ENCODE peak calls at places on chromosomes 2 and 18, in nine cellular contexts. F is lower lobe of right lung, H is HCT116, I is neural progenitor cell, W is SK-N-SH, D is pancreas, L is IMR-90, O is mammary epithelial cell, R is hepatocyte. E is an unnamed sample.

GRCh38 chr18:67302043-67302442 is 214.5 kb downstream of the DSEL start:
- DNase-seq in F (no peak), H (no peak), I (no peak), W (no peak), D (no peak), L (peak; percentile 51), O (peak; percentile 39), R (no peak), E (no peak)

GRCh38 chr18:46419391-46420141 is 237.5 kb downstream of the LOXHD1 start:
- DNase-seq in F (no peak), H (no peak), I (peak; percentile 31), W (peak; percentile 73), D (no peak), L (no peak), O (no peak), R (no peak), E (no peak)

GRCh38 chr18:72119082-72119481 is 425.1 kb downstream of the CBLN2 start:
- DNase-seq in F (no peak), H (no peak), I (no peak), W (no peak), D (no peak), L (no peak), O (no peak), R (no peak), E (no peak)

GRCh38 chr2:180130403-180130802 is 123.3 kb upstream of the CWC22 start:
- DNase-seq in F (no peak), H (no peak), I (no peak), W (no peak), D (no peak), L (peak; percentile 65), O (peak; percentile 66), R (no peak), E (no peak)

GRCh38 chr2:20212871-20213503 is 11.9 kb downstream of the SDC1 start:
- DNase-seq in F (peak; percentile 85), H (no peak), I (no peak), W (peak; percentile 46), D (peak; percentile 58), L (no peak), O (peak; percentile 97), R (no peak), E (no peak)

GRCh38 chr18:50439460-50440015 is 64.7 kb downstream of the SKA1 start:
- DNase-seq in F (no peak), H (no peak), I (no peak), W (no peak), D (no peak), L (no peak), O (no peak), R (no peak), E (no peak)

GRCh38 chr2:31347788-31348187 is 66.8 kb downstream of the XDH start:
- DNase-seq in F (no peak), H (no peak), I (peak; percentile 57), W (no peak), D (no peak), L (peak; percentile 91), O (no peak), R (no peak), E (no peak)

GRCh38 chr2:12321017-12321641 is 395.6 kb upstream of the TRIB2 start:
- DNase-seq in F (no peak), H (no peak), I (no peak), W (no peak), D (no peak), L (peak; percentile 98), O (peak; percentile 87), R (peak; percentile 19), E (no peak)

GRCh38 chr2:200379481-200380120 is 73.1 kb downstream of the SPATS2L start:
- DNase-seq in F (no peak), H (no peak), I (peak; percentile 69), W (no peak), D (no peak), L (no peak), O (peak; percentile 64), R (no peak), E (no peak)

GRCh38 chr2:101480764-101481163 is 5.9 kb upstream of the RFX8 start:
- DNase-seq in F (no peak), H (no peak), I (no peak), W (no peak), D (no peak), L (no peak), O (no peak), R (no peak), E (no peak)

GRCh38 chr18:830315-830901 is 18.4 kb upstream of the YES1 start:
- DNase-seq in F (no peak), H (no peak), I (peak; percentile 39), W (no peak), D (no peak), L (peak; percentile 67), O (peak; percentile 11), R (no peak), E (no peak)

GRCh38 chr18:829432-829831 is 17.4 kb upstream of the YES1 start:
- DNase-seq in F (no peak), H (no peak), I (no peak), W (no peak), D (no peak), L (no peak), O (no peak), R (no peak), E (no peak)

GRCh38 chr18:834086-834720 is 22.2 kb upstream of the YES1 start:
- DNase-seq in F (no peak), H (no peak), I (no peak), W (no peak), D (no peak), L (no peak), O (no peak), R (no peak), E (no peak)

GRCh38 chr18:833197-833596 is 21.2 kb upstream of the YES1 start:
- DNase-seq in F (no peak), H (no peak), I (no peak), W (no peak), D (no peak), L (no peak), O (no peak), R (no peak), E (no peak)

DNA sequence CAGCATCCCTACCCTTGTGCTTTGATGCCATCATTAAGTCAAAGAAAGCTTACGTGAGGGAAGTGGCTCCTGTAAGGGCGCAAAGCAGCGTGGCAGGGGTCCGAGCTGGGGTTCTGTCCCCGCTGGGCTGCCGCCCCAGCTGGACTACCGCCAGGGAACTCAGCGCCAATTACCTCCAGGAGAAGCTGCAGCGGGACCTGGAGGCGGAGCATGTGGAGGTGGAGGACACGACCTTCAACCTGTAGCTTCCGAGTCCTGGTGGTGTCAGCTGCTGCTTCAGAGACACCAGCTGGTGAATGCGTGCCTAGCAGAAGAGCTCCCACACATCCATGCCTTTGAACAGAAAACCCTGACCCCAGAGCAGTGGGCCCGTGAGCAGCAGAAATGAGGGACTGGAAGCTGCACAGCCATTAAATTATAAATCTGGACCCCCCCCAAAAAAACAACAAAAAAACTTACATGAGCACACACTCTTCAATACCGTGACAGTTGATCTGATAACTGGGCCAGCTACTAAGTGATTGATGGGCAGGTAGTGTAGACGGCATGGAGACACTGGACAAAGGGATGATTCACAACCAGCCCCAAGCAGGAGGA is 20.1 kb upstream of the YES1 start:
- DNase-seq in F (no peak), H (peak; percentile 29), I (peak; percentile 48), W (no peak), D (peak; percentile 23), L (no peak), O (no peak), R (peak; percentile 67), E (peak; percentile 89)
- TF ChIP-seq CTCF in F (no peak), H (no peak), I (no peak), W (no peak), D (no peak), L (no peak), O (peak; percentile 13), R (peak; percentile 16), E (peak; percentile 55)

DNA sequence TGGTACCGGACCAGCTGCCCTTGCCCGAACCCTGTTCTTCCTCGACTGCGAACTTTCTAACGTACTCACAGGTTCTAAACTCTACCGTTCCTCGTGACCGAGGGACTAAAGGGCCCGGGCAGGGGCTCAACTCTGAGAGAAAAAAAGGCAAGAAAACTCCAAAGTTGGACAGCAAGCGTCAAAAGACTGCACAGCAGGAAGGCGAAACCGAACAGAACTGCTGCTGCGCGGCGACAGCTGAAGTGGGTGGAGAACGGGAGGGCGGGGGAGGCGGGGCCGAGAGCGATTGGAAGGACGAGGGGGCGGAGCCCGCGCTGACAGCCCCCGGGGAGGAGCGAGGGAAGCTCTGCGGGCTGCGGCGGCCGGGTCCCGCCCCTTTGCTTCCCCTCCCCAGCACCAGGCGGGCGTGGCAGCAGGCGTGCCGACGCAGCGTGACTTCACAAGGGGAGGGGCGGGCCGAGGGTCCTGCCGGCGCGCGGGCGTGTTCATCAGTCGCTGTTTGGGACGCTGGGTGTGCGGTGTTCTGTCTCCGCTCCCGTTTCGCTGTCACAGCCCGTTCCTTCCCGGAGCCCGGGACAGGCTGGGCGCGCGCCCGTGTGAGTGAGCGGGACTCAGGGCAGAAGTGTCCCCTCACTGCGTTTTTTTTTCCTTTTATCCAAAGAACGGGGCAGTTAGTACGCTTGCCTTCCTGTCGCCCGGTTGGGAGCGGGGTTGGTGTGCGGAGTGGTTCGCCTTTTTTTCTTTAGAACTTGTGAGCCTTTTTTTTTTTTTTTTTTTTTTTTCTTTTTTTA is at the start of gene NABP1:
- DNase-seq in F (peak; percentile 99), H (peak; percentile 86), I (peak; percentile 99), W (peak; percentile 98), D (peak; percentile 99), L (peak; percentile 97), O (peak; percentile 97), R (peak; percentile 100), E (peak; percentile 99)
- H3K4me1 ChIP-seq in F (peaks cover 60% of the 10 kb centered on the region), H (peaks cover 28% of the 10 kb centered on the region), I (no peaks in the 10 kb centered on the region), W (no peaks in the 10 kb centered on the region), D (peaks cover 9% of the 10 kb centered on the region), L (peaks cover 5% of the 10 kb centered on the region), O (peaks cover 23% of the 10 kb centered on the region), R (peaks cover 10% of the 10 kb centered on the region), E (peaks cover 25% of the 10 kb centered on the region)

GRCh38 chr2:3728104-3729054 is 25.0 kb downstream of the DCDC2C start:
- DNase-seq in F (no peak), H (peak; percentile 33), I (peak; percentile 71), W (peak; percentile 77), D (no peak), L (peak; percentile 67), O (peak; percentile 12), R (peak; percentile 72), E (no peak)
- H3K4me3 ChIP-seq in F (no peak overlapping the region), H (no peak overlapping the region), I (peak overlapping the region; percentile 41), W (no peak overlapping the region), D (no peak overlapping the region), L (no peak overlapping the region), O (no peak overlapping the region), R (no peak overlapping the region), E (no peak overlapping the region)

DNA sequence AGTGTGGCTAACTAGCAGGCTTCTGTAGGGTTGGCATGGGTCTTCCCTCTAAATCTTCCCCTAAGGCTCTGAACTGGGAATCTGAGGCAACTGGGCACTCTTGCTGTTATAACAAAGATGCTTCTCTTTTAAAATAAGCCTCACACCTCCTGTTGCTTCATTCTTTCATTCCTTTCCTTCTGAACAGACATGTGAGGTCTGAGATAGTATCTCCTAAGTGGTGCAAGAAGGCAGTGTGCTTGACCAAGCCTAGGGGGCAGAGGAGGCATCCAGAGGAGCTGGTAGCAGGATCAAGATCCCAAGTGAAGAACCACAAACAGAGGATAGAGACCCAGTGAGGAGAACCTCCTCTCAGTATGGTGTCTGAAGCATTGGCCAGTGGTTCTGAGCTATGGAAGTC is 90.9 kb downstream of the TTC27 start:
- DNase-seq in F (no peak), H (no peak), I (no peak), W (no peak), D (no peak), L (no peak), O (no peak), R (no peak), E (no peak)
- TF ChIP-seq CTCF in F (no peak), H (no peak), I (no peak), W (no peak), D (no peak), L (no peak), O (no peak), R (no peak), E (no peak)

E was measured in Caco-2.